ENCODE peak calls at places on chromosome 13, in ten cellular contexts. T, K, N, X, M, O, Z, D, W and U are unnamed samples.

GRCh38 chr13:111539252-111539651 is 218.8 kb downstream of the TEX29 start:
- DNase-seq in Z (no peak), W (no peak), K (no peak), T (no peak), N (no peak), X (no peak), M (no peak), O (no peak), D (no peak), U (no peak)

GRCh38 chr13:33353210-33353609 is 67.7 kb upstream of the STARD13 start:
- DNase-seq in M (no peak), T (peak; percentile 48), N (no peak), W (no peak), Z (no peak), O (no peak), D (no peak), X (no peak), K (no peak), U (no peak)

GRCh38 chr13:39335721-39336120 is 267.3 kb downstream of the LHFPL6 start:
- DNase-seq in N (no peak), K (no peak), Z (no peak), T (no peak), M (no peak), O (no peak), X (no peak), W (no peak), D (no peak), U (no peak)

GRCh38 chr13:112443191-112444000 is 67.2 kb downstream of the SPACA7 start:
- DNase-seq in X (no peak), K (no peak), M (peak; percentile 2), N (peak; percentile 81), D (no peak), W (no peak), T (no peak), O (no peak), Z (peak; percentile 54), U (no peak)

GRCh38 chr13:43307921-43308433 is 284.6 kb downstream of the DNAJC15 start:
- DNase-seq in K (no peak), X (peak; percentile 78), T (peak; percentile 21), D (peak; percentile 64), O (peak; percentile 85), M (peak; percentile 91), W (no peak), Z (peak; percentile 86), N (no peak), U (no peak)

GRCh38 chr13:33560722-33561121 is 257.2 kb upstream of the RFC3 start:
- DNase-seq in K (no peak), D (no peak), N (no peak), Z (no peak), M (no peak), T (no peak), W (no peak), X (no peak), O (no peak), U (no peak)

GRCh38 chr13:77853701-77854100 is 64.9 kb downstream of the EDNRB start:
- DNase-seq in X (no peak), Z (no peak), W (no peak), O (no peak), K (no peak), N (peak; percentile 95), D (no peak), M (no peak), T (no peak), U (no peak)

GRCh38 chr13:26658972-26659371 is 101.5 kb downstream of the WASF3 start:
- DNase-seq in N (no peak), M (no peak), T (no peak), O (no peak), Z (no peak), X (no peak), W (no peak), D (no peak), K (no peak), U (no peak)

GRCh38 chr13:63636231-63636993 is 2220.8 kb upstream of the PCDH20 start:
- DNase-seq in M (peak; percentile 0), D (no peak), W (no peak), X (no peak), T (no peak), Z (no peak), K (no peak), O (no peak), N (no peak), U (no peak)

GRCh38 chr13:51520524-51520923 is 63.7 kb upstream of the WDFY2 start:
- DNase-seq in T (no peak), N (no peak), Z (no peak), M (peak; percentile 69), X (peak; percentile 24), D (no peak), K (no peak), W (peak; percentile 51), O (peak; percentile 75), U (no peak)